ENCODE peak calls at places on chromosomes 2 and 18, in four cellular contexts. I is HCT116, S is left ventricle myocardium inferior, M is ovary. Y is an unnamed sample.

GRCh38 chr18:69947361-69948106 is at the start of gene CD226:
- DNase-seq in S (no peak), M (no peak), I (no peak), Y (no peak)

GRCh38 chr2:219908538-219908937 is 281.1 kb downstream of the SLC4A3 start:
- DNase-seq in I (no peak), S (no peak), M (no peak), Y (no peak)

GRCh38 chr2:233446616-233447305 is 92.5 kb downstream of the DGKD start:
- DNase-seq in I (no peak), S (no peak), M (peak; percentile 15), Y (peak; percentile 42)

GRCh38 chr2:122100371-122101150 is 345.1 kb downstream of the TSN start:
- DNase-seq in I (no peak), S (no peak), M (no peak), Y (no peak)

GRCh38 chr2:161427413-161428239 is 11.5 kb downstream of the TBR1 start:
- DNase-seq in S (no peak), I (no peak), M (no peak), Y (no peak)

GRCh38 chr18:45962461-45962860 is 4.7 kb downstream of the EPG5 start:
- DNase-seq in S (no peak), M (no peak), I (no peak), Y (no peak)

GRCh38 chr2:223121317-223121716 is 69.3 kb downstream of the KCNE4 start:
- DNase-seq in M (no peak), I (no peak), S (no peak), Y (no peak)

GRCh38 chr2:23603156-23603555 is 218.2 kb downstream of the KLHL29 start:
- DNase-seq in I (no peak), M (no peak), S (no peak), Y (peak; percentile 34)

GRCh38 chr2:160087854-160088745 is 25.7 kb upstream of the PLA2R1 start:
- DNase-seq in M (no peak), S (no peak), I (no peak), Y (no peak)

GRCh38 chr2:185919155-185919554 is 180.6 kb downstream of the FSIP2 start:
- DNase-seq in I (no peak), S (no peak), M (no peak), Y (no peak)

GRCh38 chr18:50917021-50917420 is 38.1 kb downstream of the ME2 start:
- DNase-seq in M (no peak), I (no peak), S (no peak), Y (no peak)

GRCh38 chr2:214310319-214310718 is 100.5 kb upstream of the VWC2L start:
- DNase-seq in S (no peak), I (no peak), M (no peak), Y (no peak)

GRCh38 chr2:110153416-110153815 is 37.8 kb upstream of the MALL start:
- DNase-seq in S (no peak), M (no peak), I (no peak), Y (no peak)

GRCh38 chr18:13389491-13390131 is 171.1 kb downstream of the LDLRAD4 start:
- DNase-seq in S (no peak), M (no peak), I (no peak), Y (no peak)

GRCh38 chr2:239201531-239201876 is 199.3 kb downstream of the HDAC4 start:
- DNase-seq in M (peak; percentile 72), S (peak; percentile 63), I (no peak), Y (no peak)

GRCh38 chr18:23837591-23837990 is 148.3 kb downstream of the LAMA3 start:
- DNase-seq in S (peak; percentile 31), M (no peak), I (no peak), Y (no peak)

GRCh38 chr2:207478572-207478971 is 51.2 kb upstream of the CREB1 start:
- DNase-seq in S (no peak), M (no peak), I (no peak), Y (no peak)

GRCh38 chr2:233929352-233929843 is 12.2 kb downstream of the TRPM8 start:
- DNase-seq in M (no peak), S (no peak), I (peak; percentile 21), Y (no peak)

GRCh38 chr18:32280188-32280783 is 90.4 kb downstream of the MEP1B start:
- DNase-seq in M (no peak), S (no peak), I (no peak), Y (no peak)

GRCh38 chr2:8416836-8417832 is 264.7 kb upstream of the ID2 start:
- DNase-seq in M (no peak), I (no peak), S (no peak), Y (no peak)

GRCh38 chr18:2337552-2338141 is 233.7 kb downstream of the METTL4 start:
- DNase-seq in S (no peak), M (no peak), I (peak; percentile 19), Y (no peak)

GRCh38 chr2:26314243-26314642 is 31.7 kb upstream of the SELENOI start:
- DNase-seq in M (no peak), S (no peak), I (no peak), Y (no peak)

GRCh38 chr2:150698016-150698661 is 210.7 kb upstream of the RND3 start:
- DNase-seq in M (no peak), I (no peak), S (no peak), Y (no peak)

GRCh38 chr18:49486617-49486958 is 446 bp downstream of the C18orf32 start:
- DNase-seq in I (no peak), S (no peak), M (no peak), Y (no peak)

GRCh38 chr2:128639693-128640092 is 321.0 kb upstream of the HS6ST1 start:
- DNase-seq in I (no peak), M (no peak), S (no peak), Y (no peak)

GRCh38 chr18:75143851-75144250 is 65.1 kb downstream of the PTGR3 start:
- DNase-seq in I (no peak), S (no peak), M (no peak), Y (no peak)

GRCh38 chr2:236676131-236676873 is 106.7 kb downstream of the ACKR3 start:
- DNase-seq in S (no peak), M (no peak), I (no peak), Y (no peak)

GRCh38 chr2:147740211-147740927 is 104.5 kb upstream of the ACVR2A start:
- DNase-seq in M (no peak), S (no peak), I (no peak), Y (no peak)

GRCh38 chr18:50090370-50091312 is 104.3 kb downstream of the MYO5B start:
- DNase-seq in I (no peak), S (no peak), M (no peak), Y (no peak)

GRCh38 chr18:65620076-65620696 is 130.6 kb upstream of the CDH7 start:
- DNase-seq in M (no peak), S (no peak), I (no peak), Y (no peak)

GRCh38 chr2:164542584-164543021 is 78.7 kb downstream of the GRB14 start:
- DNase-seq in I (no peak), M (no peak), S (no peak), Y (no peak)

GRCh38 chr2:120059483-120059882 is 46.6 kb downstream of the EPB41L5 start:
- DNase-seq in I (no peak), M (no peak), S (no peak), Y (no peak)

GRCh38 chr2:176110975-176111663 is 4.0 kb downstream of the HOXD11 start:
- DNase-seq in M (peak; percentile 51), I (no peak), S (no peak), Y (no peak)

GRCh38 chr2:37318401-37318800 is 6.2 kb downstream of the PRKD3 start:
- DNase-seq in I (no peak), S (no peak), M (no peak), Y (no peak)

DNA sequence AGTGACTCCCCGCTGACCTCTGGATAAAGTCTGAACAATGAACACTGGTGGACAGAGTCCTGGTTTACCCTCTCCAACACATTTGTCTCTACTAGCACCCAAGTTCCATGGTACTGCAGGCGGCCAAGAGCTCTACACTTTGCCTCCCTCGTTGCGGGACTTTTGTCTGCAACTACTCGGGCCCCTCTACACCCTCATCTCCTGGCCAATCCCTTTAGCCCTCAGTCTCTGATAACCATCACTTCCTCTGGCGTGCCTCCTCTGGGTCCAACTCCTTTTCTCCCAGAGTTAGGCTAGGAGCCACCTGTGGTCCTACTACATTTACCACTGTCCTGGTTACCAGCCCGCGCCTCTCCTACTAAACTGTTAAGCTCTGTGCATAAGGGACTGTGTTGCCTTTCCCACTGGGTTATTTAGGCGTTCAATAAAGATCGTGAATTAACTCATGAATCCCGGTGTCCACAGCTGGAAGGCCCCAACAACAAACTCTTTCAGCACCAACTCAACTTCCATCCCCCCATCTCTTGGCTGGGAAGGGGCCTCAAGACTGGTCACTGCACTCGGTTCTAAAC is 757 bp downstream of the HDHD2 start:
- DNase-seq in S (no peak), M (no peak), I (no peak), Y (no peak)
- H3K27ac ChIP-seq in S (peak overlapping the region; percentile 98), M (peak overlapping the region; percentile 83), I (peak overlapping the region; percentile 69), Y (peak overlapping the region; percentile 89)

GRCh38 chr2:95076705-95077520 is 44.7 kb downstream of the MRPS5 start:
- DNase-seq in M (peak; percentile 57), S (peak; percentile 62), I (peak; percentile 63), Y (peak; percentile 93)

GRCh38 chr2:95082479-95082878 is 39.1 kb downstream of the MRPS5 start:
- DNase-seq in I (no peak), S (no peak), M (no peak), Y (no peak)

GRCh38 chr2:95077893-95078603 is 43.6 kb downstream of the MRPS5 start:
- DNase-seq in M (no peak), I (no peak), S (no peak), Y (no peak)

GRCh38 chr2:95077521-95077807 is 44.1 kb downstream of the MRPS5 start:
- DNase-seq in M (no peak), S (no peak), I (no peak), Y (no peak)

GRCh38 chr2:95079455-95079776 is 42.2 kb downstream of the MRPS5 start:
- DNase-seq in S (no peak), M (no peak), I (no peak), Y (no peak)
- H3K4me1 ChIP-seq in S (peaks cover 10% of the 10 kb centered on the region), M (no peaks in the 10 kb centered on the region), I (peaks cover 8% of the 10 kb centered on the region), Y (peaks cover 34% of the 10 kb centered on the region)

GRCh38 chr2:113937501-113937900 is 47.6 kb downstream of the ACTR3 start:
- DNase-seq in S (no peak), M (no peak), I (no peak), Y (no peak)

DNA sequence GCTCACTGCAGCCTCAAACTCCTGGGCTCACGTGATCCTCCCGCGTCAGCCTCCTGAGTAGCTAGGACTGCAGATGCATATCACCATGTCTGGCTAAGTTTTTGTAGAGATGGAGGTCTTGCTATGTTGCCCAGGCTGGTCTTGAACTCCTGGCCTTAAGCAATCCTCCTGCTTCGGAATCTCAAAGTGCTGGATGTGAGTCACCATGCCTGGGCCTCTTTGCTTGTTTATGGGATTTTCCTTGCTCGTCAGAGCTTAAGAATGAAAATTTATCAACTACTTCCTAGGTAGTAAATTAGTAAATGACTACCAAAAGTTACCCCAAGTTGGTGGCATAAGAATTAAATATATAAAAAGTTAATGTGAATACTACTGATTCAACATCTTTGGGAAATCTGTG is 51.0 kb downstream of the ACTR3 start:
- DNase-seq in M (no peak), I (no peak), S (no peak), Y (no peak)
- H3K36me3 ChIP-seq in M (no peaks in the 10 kb centered on the region), I (peaks cover 18% of the 10 kb centered on the region), S (peaks cover 95% of the 10 kb centered on the region), Y (peaks cover 90% of the 10 kb centered on the region)

GRCh38 chr18:56086176-56086575 is 498.2 kb upstream of the TCF4 start:
- DNase-seq in S (no peak), M (peak; percentile 21), I (no peak), Y (no peak)
- H3K27ac ChIP-seq in S (no peak overlapping the region), M (no peak overlapping the region), I (no peak overlapping the region), Y (no peak overlapping the region)

DNA sequence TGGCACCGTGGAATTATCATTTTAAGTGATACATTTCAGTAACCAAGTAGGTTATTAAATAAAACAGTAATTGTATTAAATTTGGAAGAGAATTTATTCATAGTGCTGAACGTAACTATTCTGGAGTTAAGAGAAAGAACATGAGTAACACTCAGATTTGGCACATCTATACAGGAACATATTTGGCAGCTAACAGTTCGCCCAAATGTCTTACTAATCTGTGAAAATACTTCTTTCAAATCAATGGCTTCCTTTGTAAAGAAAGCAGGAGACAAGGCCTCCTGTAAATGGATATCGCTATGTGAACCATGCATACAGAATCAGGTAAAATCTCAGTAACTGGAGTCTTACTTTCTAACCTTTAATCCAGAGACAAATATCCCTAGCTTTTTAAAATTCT is 64.4 kb downstream of the ZNF516 start:
- DNase-seq in I (no peak), S (no peak), M (no peak), Y (no peak)
- H3K4me1 ChIP-seq in I (no peaks in the 10 kb centered on the region), S (peaks cover 29% of the 10 kb centered on the region), M (peaks cover 37% of the 10 kb centered on the region), Y (peaks cover 21% of the 10 kb centered on the region)